ENCODE peak calls at places on chromosome 20, in four cellular contexts. O is AG09309, M is nephron progenitor cell, S is upper lobe of right lung. D is an unnamed sample.

GRCh38 chr20:7152071-7152470 is 384.6 kb downstream of the BMP2 start:
- DNase-seq in O (no peak), S (no peak), M (no peak), D (no peak)

GRCh38 chr20:25090492-25091429 is 8.8 kb upstream of the VSX1 start:
- DNase-seq in M (no peak), O (no peak), S (no peak), D (no peak)

GRCh38 chr20:584375-585301 is 25.5 kb downstream of the TCF15 start:
- DNase-seq in O (no peak), M (no peak), S (no peak), D (no peak)

GRCh38 chr20:63345328-63346100 is 15.6 kb downstream of the CHRNA4 start:
- DNase-seq in S (no peak), M (no peak), O (no peak), D (no peak)

GRCh38 chr20:34084227-34084923 is 27.7 kb downstream of the EIF2S2 start:
- DNase-seq in O (no peak), M (no peak), S (no peak), D (no peak)

GRCh38 chr20:4006640-4007039 is 8.7 kb downstream of the RNF24 start:
- DNase-seq in O (no peak), S (no peak), M (no peak), D (peak; percentile 90)

GRCh38 chr20:24382775-24383174 is 86.7 kb upstream of the SYNDIG1 start:
- DNase-seq in O (no peak), M (no peak), S (no peak), D (no peak)

GRCh38 chr20:35237486-35237885 is 11.0 kb downstream of the MMP24 start:
- DNase-seq in S (no peak), M (no peak), O (peak; percentile 16), D (no peak)

GRCh38 chr20:62409935-62410741 is 3.1 kb upstream of the CABLES2 start:
- DNase-seq in O (no peak), M (peak; percentile 82), S (peak; percentile 84), D (no peak)

GRCh38 chr20:37424062-37424851 is 78.3 kb downstream of the SRC start:
- DNase-seq in S (no peak), O (no peak), M (no peak), D (no peak)

D was measured in left lobe of liver.